ENCODE peak calls at places on chromosomes 2 and 18, in four cellular contexts. H, M, C and O are unnamed samples.

GRCh38 chr18:49584431-49584830 is 22.6 kb downstream of the LIPG start:
- DNase-seq in H (no peak), M (no peak), C (no peak), O (no peak)

GRCh38 chr2:51812138-51812866 is 780.4 kb upstream of the NRXN1 start:
- DNase-seq in H (peak; percentile 17), M (no peak), C (peak; percentile 7), O (no peak)

GRCh38 chr2:63984606-63985359 is 34.4 kb downstream of the VPS54 start:
- DNase-seq in H (no peak), M (no peak), C (no peak), O (no peak)

GRCh38 chr2:239443666-239444567 is 43.1 kb upstream of the HDAC4 start:
- DNase-seq in H (no peak), M (no peak), C (peak; percentile 8), O (no peak)

GRCh38 chr2:2892378-2892777 is 485.2 kb downstream of the EIPR1 start:
- DNase-seq in H (no peak), M (no peak), C (no peak), O (no peak)

GRCh38 chr2:12493031-12493513 is 223.7 kb upstream of the TRIB2 start:
- DNase-seq in H (no peak), M (no peak), C (peak; percentile 94), O (peak; percentile 77)

GRCh38 chr2:22382439-22383169 is 1002.4 kb upstream of the KLHL29 start:
- DNase-seq in H (no peak), M (no peak), C (no peak), O (no peak)

GRCh38 chr18:51921862-51922261 is 418.1 kb upstream of the DCC start:
- DNase-seq in H (no peak), M (no peak), C (no peak), O (no peak)

GRCh38 chr18:6482198-6482977 is 67.7 kb upstream of the L3MBTL4 start:
- DNase-seq in H (no peak), M (peak; percentile 3), C (peak; percentile 89), O (peak; percentile 58)

GRCh38 chr2:60106836-60107529 is 446.5 kb downstream of the BCL11A start:
- DNase-seq in H (no peak), M (no peak), C (no peak), O (no peak)